ENCODE peak calls at places on chromosomes 13 and 19, in five cellular contexts. Z is SK-MEL-5; W is activated naive CD4-positive, alpha-beta T cell treated with anti-CD3 and anti-CD28 coated beads, Interleukin-2, amount 10 ng/mL, durations not matched to agents 7 days and 5 days; M is stimulated activated CD4-positive, alpha-beta T cell treated with anti-CD3 and anti-CD28 coated beads, TNF-alpha, amount 100 ng/mL, for 48 hours; D is fibroblast of the aortic adventitia. Q is an unnamed sample.

GRCh38 chr19:18991468-18991867 is 41.8 kb downstream of the SUGP2 start:
- DNase-seq in Z (no peak), M (no peak), W (no peak), D (no peak), Q (no peak)

GRCh38 chr13:44920013-44920412 is 69.3 kb downstream of the NUFIP1 start:
- DNase-seq in Z (no peak), M (no peak), D (no peak), W (no peak), Q (no peak)

GRCh38 chr19:755063-755462 is 4.2 kb downstream of the MISP start:
- DNase-seq in Z (no peak), W (no peak), D (no peak), M (no peak), Q (no peak)

GRCh38 chr19:33905937-33906577 is 109.4 kb downstream of the KCTD15 start:
- DNase-seq in Z (no peak), M (no peak), W (no peak), D (no peak), Q (no peak)

GRCh38 chr13:28981530-28981929 is 161.4 kb downstream of the MTUS2 start:
- DNase-seq in M (no peak), D (no peak), Z (no peak), W (no peak), Q (no peak)

GRCh38 chr13:72535076-72535475 is 192.4 kb downstream of the MZT1 start:
- DNase-seq in Z (no peak), W (no peak), D (no peak), M (no peak), Q (no peak)

GRCh38 chr13:58324130-58324529 is 692.6 kb downstream of the PCDH17 start:
- DNase-seq in W (no peak), M (no peak), D (no peak), Z (no peak), Q (no peak)

GRCh38 chr13:36789061-36789460 is 30.0 kb upstream of the RFXAP start:
- DNase-seq in M (no peak), D (no peak), Z (no peak), W (no peak), Q (no peak)

GRCh38 chr19:45404557-45405434 is at the start of gene PPP1R13L:
- DNase-seq in M (peak), D (peak), W (peak), Z (peak), Q (peak)

GRCh38 chr19:29564574-29565005 is 38.8 kb downstream of the VSTM2B start:
- DNase-seq in W (no peak), M (no peak), D (no peak), Z (no peak), Q (no peak)

GRCh38 chr19:45514376-45515051 is 7.2 kb downstream of the VASP start:
- DNase-seq in Z (no peak), W (no peak), D (no peak), M (no peak), Q (no peak)